ENCODE peak calls at places on chromosomes 4 and X, in five cellular contexts. Q, R, D, E and T are unnamed samples.

GRCh38 chr4:10158355-10158942 is 41.9 kb upstream of the WDR1 start:
- DNase-seq in Q (no peak), R (no peak), D (no peak), E (no peak), T (no peak)

GRCh38 chrX:15761564-15762191 is 23.6 kb downstream of the CA5B start:
- DNase-seq in E (no peak), Q (peak), R (peak), D (peak), T (no peak)

GRCh38 chr4:102453827-102454226 is 47.3 kb upstream of the NFKB1 start:
- DNase-seq in Q (no peak), D (no peak), E (no peak), R (no peak), T (no peak)

GRCh38 chr4:112927544-112927943 is 121.9 kb upstream of the ANK2 start:
- DNase-seq in E (no peak), D (no peak), R (peak), Q (no peak), T (no peak)

GRCh38 chr4:70589785-70590184 is 2.3 kb upstream of the AMBN start:
- DNase-seq in D (no peak), Q (no peak), R (no peak), E (no peak), T (no peak)

GRCh38 chr4:151538963-151539362 is 130.0 kb downstream of the FHIP1A start:
- DNase-seq in E (no peak), R (no peak), D (no peak), Q (no peak), T (no peak)

GRCh38 chr4:182231080-182231479 is 12.1 kb upstream of the TENM3 start:
- DNase-seq in Q (no peak), E (no peak), R (no peak), D (peak), T (no peak)

GRCh38 chr4:139455187-139455586 is 1.3 kb downstream of the RAB33B start:
- DNase-seq in Q (no peak), D (no peak), E (no peak), R (no peak), T (no peak)

GRCh38 chr4:101229116-101229515 is 118.2 kb downstream of the PPP3CA start:
- DNase-seq in E (no peak), Q (no peak), D (peak), R (peak), T (no peak)

GRCh38 chrX:53320543-53321215 is 39.3 kb upstream of the IQSEC2 start:
- DNase-seq in Q (no peak), D (no peak), R (peak), E (peak), T (no peak)

GRCh38 chr4:95693594-95693993 is 144.8 kb upstream of the UNC5C start:
- DNase-seq in D (peak), R (no peak), Q (no peak), E (no peak), T (no peak)

GRCh38 chrX:19990225-19990518 is 689 bp downstream of the BCLAF3 start:
- DNase-seq in Q (no peak), E (peak), D (no peak), R (peak), T (no peak)

GRCh38 chrX:74363914-74364313 is 57.4 kb upstream of the SLC16A2 start:
- DNase-seq in Q (no peak), R (no peak), E (no peak), D (no peak), T (no peak)

GRCh38 chr4:39710098-39710896 is 12.4 kb downstream of the UBE2K start:
- DNase-seq in Q (no peak), D (no peak), R (no peak), E (no peak), T (no peak)

GRCh38 chr4:156102411-156102810 is 148.7 kb upstream of the CTSO start:
- DNase-seq in R (no peak), E (no peak), D (no peak), Q (no peak), T (no peak)

GRCh38 chrX:100642296-100642695 is 1.7 kb upstream of the SRPX2 start:
- DNase-seq in R (no peak), E (no peak), Q (no peak), D (no peak), T (no peak)

GRCh38 chrX:124467202-124467601 is 120.8 kb downstream of the SH2D1A start:
- DNase-seq in Q (no peak), R (no peak), D (no peak), E (no peak), T (no peak)

GRCh38 chr4:38514465-38515146 is 149.4 kb upstream of the KLF3 start:
- DNase-seq in E (no peak), R (no peak), Q (no peak), D (no peak), T (no peak)

GRCh38 chr4:59920414-59920813 is 1279.7 kb upstream of the ADGRL3 start:
- DNase-seq in E (no peak), D (no peak), Q (no peak), R (no peak), T (no peak)

GRCh38 chr4:114015444-114015899 is 36.0 kb upstream of the ARSJ start:
- DNase-seq in R (peak), D (peak), Q (no peak), E (no peak), T (no peak)

GRCh38 chr4:73345399-73345975 is 58.6 kb upstream of the ALB start:
- DNase-seq in D (no peak), R (no peak), Q (no peak), E (no peak), T (no peak)

GRCh38 chr4:56655627-56656345 is 25.3 kb downstream of the HOPX start:
- DNase-seq in D (no peak), E (peak), Q (no peak), R (peak), T (no peak)

GRCh38 chr4:23368081-23368697 is 521.7 kb downstream of the PPARGC1A start:
- DNase-seq in Q (peak), D (no peak), E (no peak), R (no peak), T (no peak)

GRCh38 chr4:122309988-122310626 is 68.7 kb upstream of the ADAD1 start:
- DNase-seq in E (no peak), Q (peak), D (no peak), R (peak), T (no peak)

GRCh38 chr4:10296730-10297129 is 160.5 kb downstream of the ZNF518B start:
- DNase-seq in R (peak), Q (no peak), D (no peak), E (no peak), T (no peak)

GRCh38 chr4:84740071-84740470 is 157.1 kb downstream of the CDS1 start:
- DNase-seq in Q (no peak), E (no peak), D (no peak), R (no peak), T (no peak)

GRCh38 chr4:335515-335914 is 2.1 kb upstream of the ZNF141 start:
- DNase-seq in R (no peak), E (no peak), D (no peak), Q (no peak), T (no peak)

GRCh38 chr4:113674733-113675132 is 86.8 kb downstream of the CAMK2D start:
- DNase-seq in Q (no peak), R (no peak), E (no peak), D (no peak), T (no peak)

GRCh38 chrX:46805270-46805669 is 31.6 kb upstream of the RP2 start:
- DNase-seq in R (no peak), D (no peak), E (no peak), Q (no peak), T (no peak)

GRCh38 chrX:51825432-51825831 is 68.0 kb upstream of the MAGED1 start:
- DNase-seq in E (no peak), Q (no peak), D (no peak), R (no peak), T (no peak)

GRCh38 chrX:10938371-10938982 is 172.7 kb upstream of the HCCS start:
- DNase-seq in R (no peak), E (no peak), D (no peak), Q (no peak), T (no peak)

GRCh38 chrX:389021-389441 is 2.3 kb upstream of the PPP2R3B start:
- DNase-seq in E (no peak), D (no peak), Q (no peak), R (no peak), T (no peak)

GRCh38 chr4:35934370-35934981 is 309.8 kb downstream of the ARAP2 start:
- DNase-seq in Q (peak), E (no peak), R (peak), D (no peak), T (no peak)

GRCh38 chr4:8402640-8403039 is 37.9 kb downstream of the ACOX3 start:
- DNase-seq in E (no peak), D (no peak), R (no peak), Q (no peak), T (no peak)

GRCh38 chr4:8405516-8405875 is 35.0 kb downstream of the ACOX3 start:
- DNase-seq in Q (no peak), E (no peak), R (no peak), D (no peak), T (no peak)

GRCh38 chr4:8403173-8403753 is 37.3 kb downstream of the ACOX3 start:
- DNase-seq in D (peak), Q (peak), R (peak), E (peak), T (peak)

GRCh38 chr4:8403981-8404380 is 36.5 kb downstream of the ACOX3 start:
- DNase-seq in E (no peak), D (no peak), R (no peak), Q (no peak), T (no peak)

GRCh38 chr4:8404791-8405515 is 35.6 kb downstream of the ACOX3 start:
- DNase-seq in R (no peak), E (no peak), Q (no peak), D (no peak), T (no peak)
- H3K27ac ChIP-seq in R (no peak), E (no peak), Q (no peak), D (no peak), T (no peak)

DNA sequence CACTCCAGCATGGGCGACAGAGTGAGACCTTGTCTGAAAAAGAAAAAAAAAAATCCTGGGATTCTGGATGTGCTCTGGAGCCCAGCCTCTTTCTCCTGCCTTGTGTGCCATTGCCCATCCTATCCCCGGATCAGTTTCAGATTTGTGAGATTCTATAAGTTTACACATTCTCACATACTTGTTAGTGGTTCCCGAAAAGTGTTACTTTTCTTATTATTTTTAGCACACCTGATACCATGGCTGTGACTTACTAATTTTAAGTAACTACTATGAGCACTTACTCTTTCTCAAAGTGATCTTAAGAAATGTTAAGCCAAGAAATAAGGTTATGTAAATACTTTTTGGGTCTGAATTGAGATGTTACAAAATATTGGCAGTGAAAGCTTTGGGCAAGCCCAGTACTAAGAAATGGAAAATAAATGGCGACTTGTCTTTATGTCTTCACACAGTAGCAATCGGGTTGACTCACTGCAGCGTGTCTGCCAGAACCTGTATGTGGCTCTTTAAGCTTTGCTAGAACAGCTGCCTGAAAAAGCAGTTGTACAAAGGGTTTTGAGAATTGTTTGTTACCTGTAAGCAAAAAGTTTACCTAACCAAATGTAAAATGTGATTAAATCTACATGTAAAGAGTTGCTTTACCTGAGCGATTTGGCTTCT is 118.7 kb downstream of the KLHL8 start:
- DNase-seq in D (no peak), R (no peak), Q (no peak), E (no peak), T (no peak)
- H3K27ac ChIP-seq in D (no peak), R (no peak), Q (no peak), E (peak), T (peak)

GRCh38 chr4:15001825-15002658 is at the start of gene CPEB2:
- DNase-seq in R (peak), Q (peak), D (peak), E (peak), T (peak)

GRCh38 chr4:15002659-15003440 is 569 bp downstream of the CPEB2 start:
- DNase-seq in D (peak), Q (peak), R (peak), E (peak), T (peak)

GRCh38 chr4:15003441-15003890 is 1.2 kb downstream of the CPEB2 start:
- DNase-seq in R (peak), E (peak), Q (peak), D (no peak), T (peak)

GRCh38 chr4:15003891-15004700 is 1.8 kb downstream of the CPEB2 start:
- DNase-seq in R (peak), D (no peak), Q (peak), E (peak), T (peak)

GRCh38 chr4:15001248-15001824 is 945 bp upstream of the CPEB2 start:
- DNase-seq in R (peak), D (peak), E (peak), Q (peak), T (peak)
- H3K27ac ChIP-seq in R (peak), D (peak), E (peak), Q (peak), T (peak)

GRCh38 chr4:173240696-173241095 is 72.1 kb downstream of the GALNT7 start:
- DNase-seq in E (no peak), D (no peak), Q (no peak), R (no peak), T (no peak)

GRCh38 chr4:173235050-173235449 is 66.4 kb downstream of the GALNT7 start:
- DNase-seq in Q (no peak), R (no peak), E (no peak), D (no peak), T (no peak)

GRCh38 chr4:173231916-173232315 is 63.3 kb downstream of the GALNT7 start:
- DNase-seq in E (no peak), R (peak), Q (peak), D (no peak), T (no peak)

GRCh38 chr4:173237722-173238121 is 69.1 kb downstream of the GALNT7 start:
- DNase-seq in D (no peak), Q (no peak), R (no peak), E (no peak), T (no peak)

GRCh38 chr4:173237152-173237551 is 68.5 kb downstream of the GALNT7 start:
- DNase-seq in D (no peak), R (no peak), E (no peak), Q (no peak), T (no peak)
- H3K27ac ChIP-seq in D (no peak), R (no peak), E (no peak), Q (no peak), T (no peak)